ENCODE peak calls at places on chromosomes 3 and 15, in five cellular contexts. I is nephron progenitor cell; K is uterus; D is smooth muscle cell of the brain vasculature; H is activated T-helper 1 cell treated with anti-CD3 and anti-CD28 coated beads, Interleukin-2, amount 50 U/mL, for 16 hours. E is an unnamed sample.

GRCh38 chr3:194203482-194204035 is 67.6 kb downstream of the HES1 start:
- DNase-seq in K (no peak), D (no peak), H (no peak), I (no peak), E (no peak)

GRCh38 chr15:96887730-96888129 is 557.2 kb downstream of the NR2F2 start:
- DNase-seq in K (no peak), D (no peak), H (no peak), I (no peak), E (no peak)

GRCh38 chr15:69413822-69414701 is at the start of gene KIF23:
- DNase-seq in K (peak; percentile 88), D (peak; percentile 69), I (peak; percentile 89), H (peak; percentile 88), E (no peak)

GRCh38 chr3:4906107-4906621 is 73.1 kb upstream of the BHLHE40 start:
- DNase-seq in H (no peak), K (no peak), I (no peak), D (no peak), E (peak; percentile 24)

GRCh38 chr3:108132727-108133373 is 42.0 kb upstream of the CD47 start:
- DNase-seq in K (no peak), D (no peak), H (no peak), I (no peak), E (no peak)

GRCh38 chr3:33377931-33378330 is 62.3 kb downstream of the UBP1 start:
- DNase-seq in H (no peak), K (no peak), D (no peak), I (no peak), E (no peak)

GRCh38 chr3:55061619-55062018 is 133.8 kb upstream of the LRTM1 start:
- DNase-seq in I (no peak), K (no peak), D (no peak), H (no peak), E (no peak)

GRCh38 chr15:77865106-77865630 is 212.3 kb downstream of the TBC1D2B start:
- DNase-seq in K (peak; percentile 5), I (no peak), D (no peak), H (no peak), E (no peak)

GRCh38 chr3:184546252-184546651 is 15.3 kb upstream of the EPHB3 start:
- DNase-seq in K (no peak), I (no peak), D (no peak), H (no peak), E (no peak)

GRCh38 chr3:23198801-23199200 is 4.3 kb upstream of the UBE2E2 start:
- DNase-seq in H (no peak), K (no peak), I (no peak), D (no peak), E (no peak)

GRCh38 chr15:58243083-58243482 is 104.9 kb downstream of the AQP9 start:
- DNase-seq in K (no peak), I (no peak), D (no peak), H (no peak), E (no peak)

GRCh38 chr3:54874816-54875556 is 52.9 kb downstream of the LRTM1 start:
- DNase-seq in I (no peak), K (no peak), H (no peak), D (no peak), E (no peak)